ENCODE peak calls at places on chromosomes 11 and 22, in nine cellular contexts. One of them, this sample, is unnamed.

GRCh38 chr11:104556606-104557301 is 341.5 kb downstream of the CASP12 start:
- DNase-seq in SHP77: no peak
- DNase-seq in uterus: no peak
- DNase-seq in left kidney: no peak
- DNase-seq in fibroblast of pulmonary artery: no peak
- DNase-seq in caudate nucleus: no peak
- DNase-seq in lung: no peak
- DNase-seq in upper lobe of left lung: no peak
- DNase-seq in ecto neural progenitor cell: no peak
- DNase-seq in this sample: peak; percentile 39

GRCh38 chr11:1084561-1085439 is 10.1 kb downstream of the MUC2 start:
- DNase-seq in caudate nucleus: no peak
- DNase-seq in SHP77: no peak
- DNase-seq in upper lobe of left lung: no peak
- DNase-seq in lung: no peak
- DNase-seq in ecto neural progenitor cell: no peak
- DNase-seq in fibroblast of pulmonary artery: no peak
- DNase-seq in uterus: no peak
- DNase-seq in left kidney: no peak
- DNase-seq in this sample: peak; percentile 3

GRCh38 chr11:206002-206384 is 1.2 kb downstream of the BET1L start:
- DNase-seq in lung: peak; percentile 28
- DNase-seq in ecto neural progenitor cell: no peak
- DNase-seq in fibroblast of pulmonary artery: no peak
- DNase-seq in uterus: no peak
- DNase-seq in SHP77: no peak
- DNase-seq in upper lobe of left lung: no peak
- DNase-seq in caudate nucleus: no peak
- DNase-seq in left kidney: no peak
- DNase-seq in this sample: no peak

GRCh38 chr11:63845305-63845704 is 6.4 kb downstream of the MARK2 start:
- DNase-seq in left kidney: no peak
- DNase-seq in uterus: no peak
- DNase-seq in lung: no peak
- DNase-seq in fibroblast of pulmonary artery: peak; percentile 83
- DNase-seq in ecto neural progenitor cell: no peak
- DNase-seq in upper lobe of left lung: no peak
- DNase-seq in SHP77: no peak
- DNase-seq in caudate nucleus: no peak
- DNase-seq in this sample: no peak

GRCh38 chr22:24937114-24937513 is 9.4 kb downstream of the LHFPL7 start:
- DNase-seq in lung: no peak
- DNase-seq in SHP77: peak; percentile 54
- DNase-seq in upper lobe of left lung: no peak
- DNase-seq in uterus: no peak
- DNase-seq in left kidney: peak; percentile 46
- DNase-seq in caudate nucleus: no peak
- DNase-seq in ecto neural progenitor cell: no peak
- DNase-seq in fibroblast of pulmonary artery: peak; percentile 56
- DNase-seq in this sample: no peak

GRCh38 chr11:116913000-116913399 is 75.6 kb upstream of the APOA1 start:
- DNase-seq in left kidney: no peak
- DNase-seq in uterus: no peak
- DNase-seq in upper lobe of left lung: no peak
- DNase-seq in caudate nucleus: no peak
- DNase-seq in fibroblast of pulmonary artery: peak; percentile 77
- DNase-seq in SHP77: no peak
- DNase-seq in ecto neural progenitor cell: no peak
- DNase-seq in lung: no peak
- DNase-seq in this sample: no peak

GRCh38 chr11:3626250-3626960 is 15.4 kb downstream of the ART5 start:
- DNase-seq in caudate nucleus: no peak
- DNase-seq in left kidney: no peak
- DNase-seq in fibroblast of pulmonary artery: no peak
- DNase-seq in SHP77: no peak
- DNase-seq in upper lobe of left lung: peak; percentile 75
- DNase-seq in ecto neural progenitor cell: no peak
- DNase-seq in uterus: no peak
- DNase-seq in lung: peak; percentile 42
- DNase-seq in this sample: no peak

GRCh38 chr11:46294365-46295309 is 17.2 kb downstream of the CREB3L1 start:
- DNase-seq in ecto neural progenitor cell: peak; percentile 83
- DNase-seq in caudate nucleus: no peak
- DNase-seq in SHP77: no peak
- DNase-seq in lung: no peak
- DNase-seq in fibroblast of pulmonary artery: peak; percentile 73
- DNase-seq in upper lobe of left lung: no peak
- DNase-seq in left kidney: peak; percentile 84
- DNase-seq in uterus: peak; percentile 61
- DNase-seq in this sample: no peak

GRCh38 chr11:43944761-43945311 is 2.4 kb downstream of the C11orf96 start:
- DNase-seq in lung: peak; percentile 82
- DNase-seq in ecto neural progenitor cell: peak; percentile 79
- DNase-seq in upper lobe of left lung: peak; percentile 83
- DNase-seq in SHP77: no peak
- DNase-seq in left kidney: no peak
- DNase-seq in fibroblast of pulmonary artery: peak; percentile 64
- DNase-seq in uterus: peak; percentile 76
- DNase-seq in caudate nucleus: no peak
- DNase-seq in this sample: peak; percentile 41

GRCh38 chr11:105738972-105739574 is 129.2 kb downstream of the GRIA4 start:
- DNase-seq in uterus: no peak
- DNase-seq in fibroblast of pulmonary artery: no peak
- DNase-seq in SHP77: no peak
- DNase-seq in upper lobe of left lung: no peak
- DNase-seq in ecto neural progenitor cell: no peak
- DNase-seq in caudate nucleus: no peak
- DNase-seq in left kidney: peak; percentile 2
- DNase-seq in lung: no peak
- DNase-seq in this sample: no peak

GRCh38 chr22:43314611-43315010 is 28.6 kb downstream of the SCUBE1 start:
- DNase-seq in lung: no peak
- DNase-seq in uterus: no peak
- DNase-seq in fibroblast of pulmonary artery: no peak
- DNase-seq in SHP77: no peak
- DNase-seq in ecto neural progenitor cell: no peak
- DNase-seq in caudate nucleus: no peak
- DNase-seq in upper lobe of left lung: no peak
- DNase-seq in left kidney: no peak
- DNase-seq in this sample: no peak

GRCh38 chr11:27171391-27171790 is 130.8 kb downstream of the BBOX1 start:
- DNase-seq in uterus: no peak
- DNase-seq in caudate nucleus: no peak
- DNase-seq in lung: no peak
- DNase-seq in upper lobe of left lung: no peak
- DNase-seq in SHP77: no peak
- DNase-seq in left kidney: no peak
- DNase-seq in fibroblast of pulmonary artery: no peak
- DNase-seq in ecto neural progenitor cell: no peak
- DNase-seq in this sample: no peak

GRCh38 chr22:45329536-45329936 is 19.8 kb downstream of the FAM118A start:
- DNase-seq in fibroblast of pulmonary artery: no peak
- DNase-seq in lung: no peak
- DNase-seq in left kidney: no peak
- DNase-seq in caudate nucleus: no peak
- DNase-seq in SHP77: peak; percentile 98
- DNase-seq in uterus: no peak
- DNase-seq in ecto neural progenitor cell: no peak
- DNase-seq in upper lobe of left lung: no peak
- DNase-seq in this sample: no peak

GRCh38 chr22:19962909-19963806 is 21.5 kb upstream of the TXNRD2 start:
- DNase-seq in ecto neural progenitor cell: no peak
- DNase-seq in left kidney: peak; percentile 87
- DNase-seq in uterus: no peak
- DNase-seq in SHP77: no peak
- DNase-seq in fibroblast of pulmonary artery: peak; percentile 61
- DNase-seq in upper lobe of left lung: peak; percentile 91
- DNase-seq in lung: peak; percentile 89
- DNase-seq in caudate nucleus: no peak
- DNase-seq in this sample: no peak

GRCh38 chr11:7332451-7332850 is 80.7 kb downstream of the SYT9 start:
- DNase-seq in caudate nucleus: no peak
- DNase-seq in left kidney: no peak
- DNase-seq in upper lobe of left lung: no peak
- DNase-seq in uterus: no peak
- DNase-seq in lung: no peak
- DNase-seq in SHP77: no peak
- DNase-seq in ecto neural progenitor cell: no peak
- DNase-seq in fibroblast of pulmonary artery: no peak
- DNase-seq in this sample: no peak

GRCh38 chr22:38266120-38266519 is 6.7 kb downstream of the TMEM184B start:
- DNase-seq in left kidney: no peak
- DNase-seq in ecto neural progenitor cell: no peak
- DNase-seq in uterus: no peak
- DNase-seq in fibroblast of pulmonary artery: no peak
- DNase-seq in lung: no peak
- DNase-seq in caudate nucleus: no peak
- DNase-seq in SHP77: no peak
- DNase-seq in upper lobe of left lung: no peak
- DNase-seq in this sample: no peak

GRCh38 chr22:41178425-41178975 is 26.6 kb upstream of the L3MBTL2 start:
- DNase-seq in left kidney: no peak
- DNase-seq in SHP77: no peak
- DNase-seq in fibroblast of pulmonary artery: no peak
- DNase-seq in ecto neural progenitor cell: no peak
- DNase-seq in caudate nucleus: no peak
- DNase-seq in uterus: no peak
- DNase-seq in upper lobe of left lung: no peak
- DNase-seq in lung: no peak
- DNase-seq in this sample: no peak

GRCh38 chr11:16194566-16194965 is 161.8 kb downstream of the SOX6 start:
- DNase-seq in lung: no peak
- DNase-seq in left kidney: no peak
- DNase-seq in ecto neural progenitor cell: no peak
- DNase-seq in SHP77: no peak
- DNase-seq in upper lobe of left lung: no peak
- DNase-seq in uterus: no peak
- DNase-seq in caudate nucleus: no peak
- DNase-seq in fibroblast of pulmonary artery: peak; percentile 68
- DNase-seq in this sample: no peak

GRCh38 chr11:110565344-110565684 is 135.6 kb downstream of the FDX1 start:
- DNase-seq in upper lobe of left lung: no peak
- DNase-seq in caudate nucleus: no peak
- DNase-seq in left kidney: peak; percentile 70
- DNase-seq in fibroblast of pulmonary artery: peak; percentile 41
- DNase-seq in uterus: no peak
- DNase-seq in SHP77: no peak
- DNase-seq in lung: no peak
- DNase-seq in ecto neural progenitor cell: peak; percentile 50
- DNase-seq in this sample: no peak

GRCh38 chr11:126282361-126282741 is 542 bp upstream of the TIRAP start:
- DNase-seq in left kidney: peak; percentile 73
- DNase-seq in caudate nucleus: peak; percentile 34
- DNase-seq in SHP77: peak; percentile 42
- DNase-seq in fibroblast of pulmonary artery: peak; percentile 44
- DNase-seq in ecto neural progenitor cell: peak; percentile 58
- DNase-seq in uterus: peak; percentile 64
- DNase-seq in upper lobe of left lung: peak; percentile 43
- DNase-seq in lung: peak; percentile 45
- DNase-seq in this sample: no peak

GRCh38 chr11:74839971-74840370 is 91.3 kb downstream of the RNF169 start:
- DNase-seq in fibroblast of pulmonary artery: peak; percentile 18
- DNase-seq in SHP77: no peak
- DNase-seq in upper lobe of left lung: no peak
- DNase-seq in left kidney: no peak
- DNase-seq in uterus: no peak
- DNase-seq in caudate nucleus: no peak
- DNase-seq in lung: no peak
- DNase-seq in ecto neural progenitor cell: no peak
- DNase-seq in this sample: no peak

GRCh38 chr22:29994027-29994715 is 86.1 kb upstream of the HORMAD2 start:
- DNase-seq in left kidney: no peak
- DNase-seq in ecto neural progenitor cell: no peak
- DNase-seq in SHP77: no peak
- DNase-seq in caudate nucleus: no peak
- DNase-seq in fibroblast of pulmonary artery: peak; percentile 48
- DNase-seq in uterus: no peak
- DNase-seq in upper lobe of left lung: no peak
- DNase-seq in lung: no peak
- DNase-seq in this sample: no peak

GRCh38 chr22:30121988-30122387 is 41.7 kb downstream of the HORMAD2 start:
- DNase-seq in uterus: no peak
- DNase-seq in left kidney: peak; percentile 52
- DNase-seq in caudate nucleus: no peak
- DNase-seq in lung: no peak
- DNase-seq in upper lobe of left lung: no peak
- DNase-seq in ecto neural progenitor cell: no peak
- DNase-seq in SHP77: no peak
- DNase-seq in fibroblast of pulmonary artery: no peak
- DNase-seq in this sample: no peak

GRCh38 chr22:33842421-33843094 is 77.7 kb downstream of the LARGE1 start:
- DNase-seq in SHP77: peak; percentile 71
- DNase-seq in caudate nucleus: no peak
- DNase-seq in fibroblast of pulmonary artery: no peak
- DNase-seq in left kidney: no peak
- DNase-seq in upper lobe of left lung: no peak
- DNase-seq in lung: no peak
- DNase-seq in ecto neural progenitor cell: no peak
- DNase-seq in uterus: no peak
- DNase-seq in this sample: no peak

GRCh38 chr11:77115181-77115611 is 12.6 kb downstream of the OMP start:
- DNase-seq in left kidney: no peak
- DNase-seq in upper lobe of left lung: no peak
- DNase-seq in caudate nucleus: no peak
- DNase-seq in fibroblast of pulmonary artery: no peak
- DNase-seq in uterus: no peak
- DNase-seq in ecto neural progenitor cell: no peak
- DNase-seq in lung: no peak
- DNase-seq in SHP77: no peak
- DNase-seq in this sample: no peak

GRCh38 chr22:25203082-25203481 is 3.4 kb downstream of the CRYBB3 start:
- DNase-seq in upper lobe of left lung: no peak
- DNase-seq in lung: no peak
- DNase-seq in ecto neural progenitor cell: no peak
- DNase-seq in SHP77: no peak
- DNase-seq in fibroblast of pulmonary artery: no peak
- DNase-seq in uterus: no peak
- DNase-seq in left kidney: no peak
- DNase-seq in caudate nucleus: no peak
- DNase-seq in this sample: no peak

GRCh38 chr11:65530157-65530496 is 5.2 kb downstream of the SCYL1 start:
- DNase-seq in upper lobe of left lung: no peak
- DNase-seq in uterus: no peak
- DNase-seq in ecto neural progenitor cell: no peak
- DNase-seq in fibroblast of pulmonary artery: no peak
- DNase-seq in lung: no peak
- DNase-seq in caudate nucleus: no peak
- DNase-seq in SHP77: no peak
- DNase-seq in left kidney: no peak
- DNase-seq in this sample: no peak

GRCh38 chr11:88484873-88485621 is 147.5 kb upstream of the CTSC start:
- DNase-seq in upper lobe of left lung: peak; percentile 39
- DNase-seq in uterus: no peak
- DNase-seq in left kidney: peak; percentile 39
- DNase-seq in fibroblast of pulmonary artery: peak; percentile 46
- DNase-seq in lung: no peak
- DNase-seq in caudate nucleus: no peak
- DNase-seq in ecto neural progenitor cell: no peak
- DNase-seq in SHP77: peak; percentile 21
- DNase-seq in this sample: no peak

GRCh38 chr11:69643646-69644045 is 2.7 kb downstream of the CCND1 start:
- DNase-seq in upper lobe of left lung: no peak
- DNase-seq in left kidney: no peak
- DNase-seq in caudate nucleus: no peak
- DNase-seq in fibroblast of pulmonary artery: no peak
- DNase-seq in ecto neural progenitor cell: no peak
- DNase-seq in uterus: no peak
- DNase-seq in SHP77: no peak
- DNase-seq in lung: no peak
- DNase-seq in this sample: no peak

GRCh38 chr22:47095395-47096122 is 333.1 kb downstream of the TBC1D22A start:
- DNase-seq in left kidney: no peak
- DNase-seq in lung: no peak
- DNase-seq in fibroblast of pulmonary artery: no peak
- DNase-seq in SHP77: no peak
- DNase-seq in upper lobe of left lung: no peak
- DNase-seq in ecto neural progenitor cell: no peak
- DNase-seq in caudate nucleus: no peak
- DNase-seq in uterus: no peak
- DNase-seq in this sample: no peak